ENCODE peak calls at places on chromosomes 11 and 22, in four cellular contexts. D is GM23338, M is psoas muscle, S is PC-3. Y is an unnamed sample. For H3K4me1, the result is how much of the 10 kb centered on the place peaks cover.

GRCh38 chr11:24153337-24153736 is 343.5 kb upstream of the LUZP2 start:
- DNase-seq in D (no peak), M (no peak), S (no peak), Y (no peak)

GRCh38 chr11:36365937-36366336 is 69.8 kb downstream of the PRR5L start:
- DNase-seq in D (no peak), M (no peak), S (no peak), Y (no peak)

GRCh38 chr11:57379732-57380131 is 1.2 kb downstream of the PRG3 start:
- DNase-seq in D (peak), M (no peak), S (peak), Y (no peak)

GRCh38 chr11:65488273-65489058 is 10.4 kb upstream of the MALAT1 start:
- DNase-seq in D (no peak), M (peak), S (no peak), Y (no peak)

GRCh38 chr22:25941365-25941960 is 199.5 kb downstream of the MYO18B start:
- DNase-seq in D (no peak), M (no peak), S (no peak), Y (no peak)

GRCh38 chr11:19790831-19791552 is 78.4 kb downstream of the NAV2 start:
- DNase-seq in D (peak), M (no peak), S (no peak), Y (no peak)

GRCh38 chr22:47284822-47285221 is 522.4 kb downstream of the TBC1D22A start:
- DNase-seq in D (no peak), M (no peak), S (no peak), Y (no peak)

GRCh38 chr11:125073616-125074483 is 10.7 kb downstream of the SLC37A2 start:
- DNase-seq in D (no peak), M (no peak), S (no peak), Y (no peak)

GRCh38 chr11:68837583-68838571 is 3.8 kb downstream of the CPT1A start:
- DNase-seq in D (no peak), M (no peak), S (no peak), Y (no peak)

GRCh38 chr11:69136471-69136870 is 19.3 kb upstream of the SMIM38 start:
- DNase-seq in D (no peak), M (no peak), S (no peak), Y (peak)

GRCh38 chr11:45643585-45643984 is 21.8 kb downstream of the CHST1 start:
- DNase-seq in D (no peak), M (no peak), S (no peak), Y (no peak)

GRCh38 chr11:36009469-36009868 is 65.6 kb downstream of the LDLRAD3 start:
- DNase-seq in D (no peak), M (no peak), S (peak), Y (no peak)

GRCh38 chr11:6002202-6002699 is 4.5 kb downstream of the OR56A4 start:
- DNase-seq in D (no peak), M (no peak), S (no peak), Y (no peak)

GRCh38 chr11:37502202-37502601 is 904.2 kb upstream of the RAG2 start:
- DNase-seq in D (no peak), M (no peak), S (no peak), Y (no peak)

GRCh38 chr11:5767056-5767455 is 13.0 kb downstream of the OR52N4 start:
- DNase-seq in D (no peak), M (no peak), S (no peak), Y (no peak)

GRCh38 chr11:17743808-17744119 is 9.2 kb downstream of the KCNC1 start:
- DNase-seq in D (no peak), M (no peak), S (peak), Y (peak)

GRCh38 chr22:37639771-37640590 is 512 bp downstream of the SH3BP1 start:
- DNase-seq in D (peak), M (no peak), S (no peak), Y (peak)

GRCh38 chr11:10601722-10602281 is 33.3 kb upstream of the LYVE1 start:
- DNase-seq in D (no peak), M (peak), S (no peak), Y (no peak)

GRCh38 chr11:76208829-76209670 is 2.7 kb upstream of the WNT11 start:
- DNase-seq in D (peak), M (peak), S (peak), Y (no peak)

GRCh38 chr11:46363455-46363920 is 16.2 kb downstream of the DGKZ start:
- DNase-seq in D (no peak), M (peak), S (peak), Y (no peak)

GRCh38 chr11:94597896-94598295 is 30.7 kb downstream of the PIWIL4 start:
- DNase-seq in D (peak), M (no peak), S (peak), Y (no peak)

GRCh38 chr22:44247923-44248892 is 64.5 kb downstream of the SHISAL1 start:
- DNase-seq in D (no peak), M (no peak), S (no peak), Y (no peak)

GRCh38 chr11:116513894-116514293 is 258.9 kb downstream of the BUD13 start:
- DNase-seq in D (peak), M (no peak), S (peak), Y (no peak)

GRCh38 chr11:118340437-118340836 is 2.1 kb downstream of the CD3D start:
- DNase-seq in D (no peak), M (no peak), S (no peak), Y (no peak)

GRCh38 chr11:119110439-119110838 is 3.3 kb downstream of the C2CD2L start:
- DNase-seq in D (peak), M (no peak), S (no peak), Y (no peak)

GRCh38 chr11:72624496-72625201 is 49.6 kb downstream of the PDE2A start:
- DNase-seq in D (no peak), M (peak), S (no peak), Y (no peak)

GRCh38 chr11:128361451-128362020 is 225.8 kb downstream of the ETS1 start:
- DNase-seq in D (no peak), M (no peak), S (peak), Y (no peak)

GRCh38 chr11:61671527-61671926 is 8.7 kb upstream of the DAGLA start:
- DNase-seq in D (peak), M (peak), S (peak), Y (no peak)

GRCh38 chr22:29330753-29331152 is 15.3 kb upstream of the RASL10A start:
- DNase-seq in D (no peak), M (peak), S (no peak), Y (no peak)

GRCh38 chr22:47065756-47066615 is 303.5 kb downstream of the TBC1D22A start:
- DNase-seq in D (no peak), M (no peak), S (no peak), Y (peak)

GRCh38 chr11:114195981-114196731 is 100.0 kb upstream of the NNMT start:
- DNase-seq in D (no peak), M (no peak), S (peak), Y (no peak)
- TF ChIP-seq CTCF in D (peak), M (no peak), S (no peak), Y (no peak)

DNA sequence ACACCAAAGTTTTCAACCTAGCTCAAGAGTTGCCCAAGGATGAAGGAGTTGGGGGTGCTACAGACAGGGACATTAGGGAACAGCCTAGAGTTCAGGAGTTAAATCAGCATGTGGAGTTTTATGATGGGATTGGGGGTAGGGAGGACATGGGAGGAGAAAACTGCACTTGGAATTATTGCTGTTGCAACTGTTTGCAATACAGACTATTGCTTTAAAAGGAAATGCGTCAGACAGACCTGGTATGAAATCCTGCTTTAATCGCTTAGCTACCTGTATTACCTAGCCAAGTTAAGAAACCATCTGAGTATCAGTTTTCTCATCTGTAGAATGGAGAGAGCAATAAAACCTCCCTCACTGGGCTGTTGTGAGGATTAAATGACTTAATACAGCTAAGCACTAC is 6.3 kb downstream of the TMA7B start:
- DNase-seq in D (no peak), M (no peak), S (no peak), Y (no peak)
- H3K4me1 ChIP-seq in D (under half), M (under half), S (under half), Y (under half)

GRCh38 chr11:78647266-78647915 is 72.7 kb upstream of the NARS2 start:
- DNase-seq in D (no peak), M (no peak), S (no peak), Y (no peak)

GRCh38 chr11:78645226-78646202 is 70.8 kb upstream of the NARS2 start:
- DNase-seq in D (peak), M (peak), S (peak), Y (no peak)

GRCh38 chr11:78649361-78650215 is 74.9 kb upstream of the NARS2 start:
- DNase-seq in D (no peak), M (no peak), S (no peak), Y (no peak)

GRCh38 chr11:78647986-78648875 is 73.6 kb upstream of the NARS2 start:
- DNase-seq in D (no peak), M (no peak), S (no peak), Y (no peak)

DNA sequence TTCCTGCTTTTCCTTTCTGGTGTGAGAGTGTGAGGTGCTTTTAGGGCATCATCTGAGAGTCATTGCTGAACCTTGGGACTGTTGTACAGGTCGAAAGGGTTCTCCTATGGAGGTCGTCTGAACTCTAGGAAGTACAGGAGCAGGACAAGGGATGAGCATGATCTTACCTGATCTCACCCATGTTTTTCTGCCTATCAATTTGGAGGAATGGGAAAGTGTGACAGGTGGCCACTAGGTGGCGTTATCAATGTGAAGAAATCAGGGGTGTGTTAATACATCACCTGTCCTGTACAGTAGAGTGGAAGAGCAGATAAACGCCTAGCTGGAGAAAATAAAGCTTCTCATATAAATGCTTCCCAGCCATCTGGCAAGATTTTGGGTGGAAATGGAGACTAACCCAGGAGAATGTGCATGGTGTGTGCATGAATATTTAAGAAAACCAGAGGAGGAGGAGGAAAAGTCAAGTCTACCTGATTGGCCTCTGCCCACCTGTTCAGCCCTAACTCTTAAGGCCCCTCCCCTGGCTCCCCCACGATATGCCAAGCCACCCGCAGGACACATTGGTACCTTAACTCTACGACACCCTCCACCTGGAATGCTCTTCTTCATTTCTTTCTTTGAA is 72.0 kb upstream of the NARS2 start:
- DNase-seq in D (peak), M (no peak), S (peak), Y (no peak)
- TF ChIP-seq CTCF in D (peak), M (peak), S (peak), Y (peak)

DNA sequence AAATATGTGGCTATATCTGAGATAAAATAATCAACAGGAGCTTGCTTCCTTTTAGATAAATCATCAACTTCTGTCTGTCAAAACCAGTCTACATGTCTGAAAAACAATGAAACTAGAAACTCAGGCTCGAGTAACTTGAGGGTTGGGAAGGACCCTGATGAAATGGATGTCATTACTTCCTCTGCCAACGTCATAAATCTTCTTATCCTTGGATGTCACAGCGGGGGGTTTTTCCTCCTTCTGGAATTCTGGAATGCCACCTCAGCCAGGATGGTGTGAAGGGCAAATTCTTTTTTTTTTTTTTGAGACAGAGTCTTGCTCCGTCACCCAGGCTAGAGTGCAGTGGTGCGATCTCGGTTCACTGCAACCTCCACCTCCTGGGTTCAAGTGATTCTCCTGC is 13.4 kb downstream of the LGR4 start:
- DNase-seq in D (peak), M (no peak), S (no peak), Y (no peak)
- H3K4me1 ChIP-seq in D (half or more), M (under half), S (half or more), Y (under half)